ENCODE peak calls at places on chromosomes 7 and 10, in four cellular contexts. A, Q, E and L are unnamed samples.

GRCh38 chr7:123570390-123571182 is 13.0 kb upstream of the NDUFA5 start:
- DNase-seq in A (no peak), Q (no peak), E (no peak), L (no peak)

GRCh38 chr7:95646350-95646749 is 50.0 kb upstream of the PDK4 start:
- DNase-seq in A (no peak), Q (no peak), E (no peak), L (peak)

GRCh38 chr7:149869291-149869650 is 4.5 kb upstream of the ATP6V0E2 start:
- DNase-seq in A (no peak), Q (no peak), E (no peak), L (no peak)

GRCh38 chr7:70836279-70836678 is 295.7 kb upstream of the GALNT17 start:
- DNase-seq in A (no peak), Q (no peak), E (no peak), L (no peak)

GRCh38 chr10:102352066-102352715 is 43.3 kb upstream of the NFKB2 start:
- DNase-seq in A (peak), Q (peak), E (peak), L (peak)

GRCh38 chr7:1227814-1228534 is 4.7 kb upstream of the UNCX start:
- DNase-seq in A (no peak), Q (no peak), E (peak), L (no peak)

GRCh38 chr7:151299940-151300665 is 41.5 kb upstream of the NUB1 start:
- DNase-seq in A (no peak), Q (no peak), E (no peak), L (no peak)

GRCh38 chr10:51786016-51786683 is 86.8 kb upstream of the CSTF2T start:
- DNase-seq in A (peak), Q (no peak), E (no peak), L (no peak)

GRCh38 chr10:116590590-116591444 is at the start of gene PNLIPRP1:
- DNase-seq in A (no peak), Q (no peak), E (no peak), L (no peak)

GRCh38 chr7:91310829-91311460 is 46.7 kb downstream of the FZD1 start:
- DNase-seq in A (no peak), Q (no peak), E (no peak), L (no peak)